ENCODE peak calls at places on chromosomes 3 and 15, in four cellular contexts. T is HL-60, N is GM12878, F is K562. I is an unnamed sample.

GRCh38 chr15:81888748-81889479 is 156.9 kb downstream of the MEX3B start:
- DNase-seq in T (no peak), N (no peak), F (no peak), I (no peak)

GRCh38 chr3:179179979-179180758 is 32.0 kb downstream of the PIK3CA start:
- DNase-seq in T (no peak), N (no peak), F (no peak), I (no peak)

GRCh38 chr3:112873632-112874031 is 27.0 kb upstream of the CD200R1L start:
- DNase-seq in T (no peak), N (no peak), F (no peak), I (no peak)

GRCh38 chr3:113783463-113783862 is 36.6 kb downstream of the ATP6V1A start:
- DNase-seq in T (no peak), N (no peak), F (no peak), I (no peak)

GRCh38 chr3:188299068-188299467 is 145.1 kb downstream of the LPP start:
- DNase-seq in T (no peak), N (no peak), F (no peak), I (no peak)

GRCh38 chr15:51077565-51078153 is 17.0 kb downstream of the TNFAIP8L3 start:
- DNase-seq in T (no peak), N (peak), F (peak), I (peak)

GRCh38 chr15:69359724-69360123 is 54.4 kb upstream of the KIF23 start:
- DNase-seq in T (no peak), N (no peak), F (no peak), I (no peak)

GRCh38 chr15:48402778-48403177 is 71.5 kb downstream of the DUT start:
- DNase-seq in T (no peak), N (peak), F (no peak), I (no peak)

GRCh38 chr15:68693071-68693470 is 114.3 kb downstream of the CORO2B start:
- DNase-seq in T (no peak), N (no peak), F (no peak), I (no peak)

GRCh38 chr3:140579260-140579659 is 98.6 kb upstream of the TRIM42 start:
- DNase-seq in T (no peak), N (no peak), F (no peak), I (no peak)

DNA sequence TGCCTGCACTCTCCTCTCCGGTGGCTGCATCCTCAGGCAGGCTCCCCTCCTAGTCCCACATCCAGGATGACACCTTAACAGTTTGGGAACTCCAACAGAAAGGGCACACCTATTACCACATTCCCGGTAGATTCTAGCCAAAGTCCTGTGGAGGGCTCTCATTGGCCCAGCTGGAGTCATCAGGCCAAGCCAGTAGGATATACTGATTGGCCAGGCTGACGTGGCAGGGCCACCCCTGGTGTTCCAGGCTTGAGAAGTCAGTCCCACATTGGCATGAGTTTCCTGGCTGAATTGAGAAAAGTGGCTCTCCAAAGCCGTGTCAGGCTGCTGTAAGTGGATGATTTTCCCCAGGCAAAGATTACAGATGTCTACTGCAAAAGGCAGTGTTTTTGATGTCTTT is 6.7 kb upstream of the BLM start:
- DNase-seq in T (no peak), N (no peak), F (no peak), I (no peak)
- TF ChIP-seq SPI1 in T (no peak), N (no peak), F (no peak), I (no peak)

DNA sequence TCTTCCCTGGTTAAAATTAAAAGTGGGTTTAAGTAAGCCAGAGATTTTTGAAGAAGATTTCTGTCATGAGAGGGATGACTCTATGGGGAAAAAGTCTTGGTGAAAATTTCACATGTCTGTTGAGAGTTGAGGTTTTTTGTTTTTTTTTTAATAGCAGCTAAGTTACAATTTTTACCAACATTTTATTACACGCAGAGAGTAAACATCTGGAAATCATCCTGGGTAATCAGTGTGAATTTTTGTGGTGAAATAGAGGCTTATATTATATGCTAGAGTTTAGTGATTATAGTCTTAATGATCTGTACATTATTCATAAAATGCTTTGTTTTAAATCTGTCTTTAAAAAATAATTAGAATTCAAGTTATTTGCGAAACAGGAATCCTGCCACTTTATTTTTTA is 143.5 kb upstream of the TSC22D2 start:
- DNase-seq in T (no peak), N (no peak), F (no peak), I (no peak)
- TF ChIP-seq SPI1 in T (no peak), N (no peak), F (no peak), I (no peak)

GRCh38 chr3:129005526-129006303 is 4.6 kb downstream of the EFCC1 start:
- DNase-seq in T (no peak), N (no peak), F (no peak), I (no peak)
- TF ChIP-seq SPI1 in T (peak), N (no peak), F (peak), I (peak)

GRCh38 chr3:148439254-148439822 is 258.4 kb upstream of the AGTR1 start:
- DNase-seq in T (no peak), N (no peak), F (no peak), I (no peak)
- TF ChIP-seq SPI1 in T (no peak), N (peak), F (no peak), I (no peak)

DNA sequence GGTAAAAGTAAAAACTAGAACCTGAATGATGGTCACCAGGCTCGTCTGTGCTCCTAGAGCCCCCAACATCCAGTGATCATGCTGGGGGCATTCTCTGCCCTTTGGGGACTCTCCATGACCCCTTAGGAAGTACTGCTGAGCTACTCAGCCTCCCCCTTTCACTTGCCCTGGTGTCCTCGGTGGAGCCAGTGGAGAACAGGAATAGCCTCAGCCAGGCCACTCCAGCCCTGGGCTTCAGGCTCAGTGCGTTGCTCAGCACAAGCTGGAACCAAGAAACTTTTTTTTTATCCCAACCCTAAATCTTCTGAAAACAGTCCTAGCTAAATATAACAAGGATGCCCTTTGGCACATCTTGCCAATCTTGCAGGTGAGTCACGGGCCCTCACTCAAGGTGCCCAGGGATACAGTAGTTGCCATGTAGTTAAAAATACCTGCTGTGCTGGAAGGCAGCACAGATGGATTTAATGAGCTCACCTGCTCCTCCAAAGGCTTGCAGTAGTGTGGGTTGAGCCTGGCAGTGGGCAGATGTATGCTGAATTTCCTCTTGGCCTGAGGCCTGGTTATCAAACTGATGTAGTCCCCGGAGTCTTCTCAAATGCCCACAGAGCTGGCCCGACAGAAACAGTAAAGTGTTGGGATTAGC is 46.9 kb upstream of the TMEM158 start:
- DNase-seq in T (no peak), N (no peak), F (no peak), I (no peak)
- TF ChIP-seq SPI1 in T (no peak), N (no peak), F (no peak), I (no peak)

DNA sequence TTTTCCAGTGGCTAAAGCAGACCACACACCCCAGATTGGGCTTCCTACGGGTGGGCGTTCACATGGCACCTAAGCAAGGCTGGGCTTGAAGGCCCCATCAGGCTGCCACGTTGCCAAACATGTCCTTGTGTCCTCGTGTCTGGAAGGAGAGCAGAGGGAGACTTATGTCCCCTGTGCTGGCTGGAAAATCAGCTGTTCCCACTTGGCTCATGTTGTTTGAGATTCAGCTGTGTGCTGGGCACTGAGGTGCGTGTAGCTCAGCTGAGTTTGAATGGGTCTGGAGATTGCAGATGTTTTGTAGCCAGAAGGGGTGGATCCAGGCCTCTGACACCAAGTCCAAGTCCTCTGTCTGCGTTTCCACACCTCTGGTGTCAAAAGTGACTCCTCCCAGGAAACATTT is 34.6 kb downstream of the RLBP1 start:
- DNase-seq in T (no peak), N (no peak), F (no peak), I (no peak)
- TF ChIP-seq SPI1 in T (no peak), N (no peak), F (no peak), I (no peak)

DNA sequence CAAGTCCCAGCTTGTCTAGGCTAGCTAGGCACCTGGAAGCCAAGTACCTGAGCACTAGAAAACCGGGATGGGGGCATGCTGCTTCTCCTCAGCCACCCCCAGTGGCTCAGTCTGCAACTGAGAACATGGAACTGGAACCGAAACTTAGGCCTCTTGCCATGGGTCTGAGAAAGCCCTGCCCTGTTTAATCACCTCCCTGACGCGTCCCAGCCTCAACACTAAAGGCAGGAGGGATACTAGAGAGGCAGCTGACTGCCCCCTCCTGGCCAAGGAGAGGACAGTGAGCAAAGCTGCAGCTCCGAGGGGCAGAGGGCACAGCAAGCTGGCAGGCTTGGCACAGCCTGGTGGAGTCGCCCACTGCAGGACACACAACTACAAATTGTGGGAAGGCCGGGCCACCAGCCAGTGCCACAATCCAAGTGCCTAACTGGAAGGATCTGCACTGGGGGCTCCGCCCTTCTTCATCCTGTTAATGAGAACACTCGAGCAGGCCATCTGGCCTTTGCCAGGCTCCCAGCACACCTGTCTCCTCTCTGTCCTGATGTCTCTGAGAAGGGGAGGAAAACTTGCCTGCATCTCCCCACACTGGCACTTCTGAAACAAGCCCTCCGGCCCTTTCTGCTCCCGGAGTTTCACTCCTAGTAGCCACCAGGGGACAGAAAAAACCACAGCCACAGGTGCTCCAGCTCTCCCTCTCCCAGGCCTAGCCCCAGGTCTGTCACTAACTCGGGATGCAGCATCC is 53.7 kb downstream of the BDH1 start:
- DNase-seq in T (no peak), N (peak), F (no peak), I (peak)
- TF ChIP-seq SPI1 in T (no peak), N (peak), F (no peak), I (peak)

DNA sequence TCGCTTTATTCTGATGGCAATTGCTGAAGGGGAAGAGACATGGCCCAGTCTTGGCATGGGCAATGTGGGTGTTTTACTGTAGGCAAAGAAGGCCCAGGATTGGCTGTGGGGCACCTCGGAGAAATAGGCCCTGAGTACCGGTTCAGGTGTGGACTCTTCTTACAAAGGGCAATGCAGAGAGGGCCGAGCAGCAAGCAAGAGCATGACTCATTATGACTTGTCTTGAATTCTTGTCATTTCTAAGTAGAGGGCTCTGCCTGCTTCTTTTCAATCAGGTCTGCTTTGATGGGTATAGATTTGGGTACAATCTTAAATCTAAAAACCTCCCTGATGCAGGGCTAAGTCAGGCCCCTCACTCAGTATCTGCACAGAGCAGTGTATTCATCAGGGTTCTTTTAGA is 14.8 kb upstream of the BUB1B start:
- DNase-seq in T (no peak), N (no peak), F (no peak), I (no peak)
- TF ChIP-seq SPI1 in T (no peak), N (no peak), F (no peak), I (no peak)

DNA sequence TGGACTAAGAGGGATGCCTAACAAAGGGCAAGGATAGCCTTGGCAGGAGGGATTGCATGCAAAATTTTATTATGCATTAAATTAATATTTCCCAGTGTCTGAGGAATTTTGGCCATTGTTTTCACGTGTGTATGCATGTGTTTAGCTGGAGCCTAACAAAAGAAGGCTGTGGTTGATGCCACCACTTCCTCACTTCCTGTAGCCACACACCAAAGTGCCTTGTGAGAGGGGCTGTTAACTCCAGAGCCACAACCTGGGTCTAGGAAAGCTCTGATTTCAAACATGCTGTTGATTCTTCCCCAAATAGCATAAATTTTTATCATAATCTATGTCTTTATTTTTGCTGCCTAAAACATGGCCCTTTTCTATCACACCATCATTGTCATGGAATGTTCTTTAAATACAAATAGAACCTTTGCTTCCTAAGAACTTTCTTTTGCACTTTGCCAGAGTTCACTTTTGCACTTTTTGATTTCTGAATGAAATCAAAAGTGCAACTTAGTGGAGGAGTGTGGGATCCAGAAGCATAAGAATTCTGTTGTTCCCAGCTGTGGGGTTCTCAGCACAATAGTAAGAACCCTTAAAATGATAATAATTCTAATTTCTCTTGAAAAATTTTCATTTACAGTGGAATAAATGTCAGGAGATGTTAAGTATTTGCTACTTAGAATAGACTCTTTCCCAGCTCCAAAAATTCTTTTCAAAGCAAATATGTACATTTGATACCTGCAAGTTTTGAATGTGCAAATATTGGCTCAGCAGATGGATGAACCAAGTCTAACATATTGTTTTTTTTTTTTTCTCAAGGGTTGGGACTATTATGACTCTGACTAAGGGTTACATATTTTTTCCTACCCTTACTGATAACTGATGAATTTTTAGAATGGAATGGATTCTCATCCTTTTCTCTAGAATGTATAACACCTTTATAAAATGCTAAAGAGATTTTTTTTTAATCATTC is 35.6 kb upstream of the SPTSSB start:
- DNase-seq in T (no peak), N (no peak), F (no peak), I (no peak)
- TF ChIP-seq SPI1 in T (peak), N (no peak), F (no peak), I (no peak)

DNA sequence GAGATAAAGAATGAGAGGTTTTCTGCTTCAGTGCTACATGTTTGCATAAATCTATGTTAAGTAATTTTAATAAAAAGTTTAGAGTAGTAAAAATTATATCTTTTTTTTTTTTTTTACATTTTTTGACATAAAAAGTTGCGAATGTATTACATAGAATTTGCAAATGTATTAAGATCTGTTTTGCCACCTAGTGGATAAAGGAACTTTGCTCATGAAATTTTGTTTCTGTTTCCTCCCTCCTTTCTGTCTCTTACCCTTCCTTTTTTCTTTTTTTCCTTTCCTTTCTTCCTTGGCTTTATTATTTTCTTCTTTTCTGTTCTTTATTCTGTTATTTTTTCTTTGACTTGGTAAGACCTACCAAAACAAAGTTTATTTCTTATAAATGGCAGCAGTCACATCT is 58.5 kb upstream of the UTS2B start:
- DNase-seq in T (no peak), N (no peak), F (no peak), I (no peak)
- TF ChIP-seq SPI1 in T (no peak), N (no peak), F (no peak), I (no peak)

I was measured in GM12891.